ENCODE peak calls at places on chromosomes 3 and 15, in four cellular contexts. F is HepG2, P is GM12878, R is K562. E is an unnamed sample.

GRCh38 chr15:85414495-85414894 is 34.1 kb downstream of the AKAP13 start:
- DNase-seq in R (no peak), P (no peak), F (no peak), E (no peak)

GRCh38 chr3:128193153-128193552 is 39.9 kb downstream of the EEFSEC start:
- DNase-seq in P (no peak), F (no peak), R (no peak), E (no peak)

GRCh38 chr15:41341519-41341918 is 8.8 kb downstream of the NUSAP1 start:
- DNase-seq in R (no peak), P (no peak), F (no peak), E (no peak)

GRCh38 chr3:142844339-142844977 is 44.4 kb downstream of the PCOLCE2 start:
- DNase-seq in F (peak; percentile 16), P (no peak), R (peak; percentile 60), E (peak; percentile 54)

GRCh38 chr3:155917781-155918180 is 47.3 kb downstream of the GMPS start:
- DNase-seq in R (no peak), F (no peak), P (no peak), E (no peak)

GRCh38 chr3:36312351-36312750 is 68.0 kb upstream of the STAC start:
- DNase-seq in P (no peak), F (no peak), R (no peak), E (no peak)

GRCh38 chr3:133328373-133328772 is 71.5 kb upstream of the BFSP2 start:
- DNase-seq in P (no peak), R (peak; percentile 2), F (no peak), E (no peak)

GRCh38 chr15:62972814-62973213 is 69.7 kb upstream of the TPM1 start:
- DNase-seq in R (no peak), F (no peak), P (no peak), E (no peak)

GRCh38 chr3:38646630-38647029 is 2.9 kb downstream of the SCN5A start:
- DNase-seq in R (peak; percentile 74), F (peak; percentile 60), P (no peak), E (peak; percentile 31)

GRCh38 chr3:185988816-185989175 is 51.0 kb upstream of the TRA2B start:
- DNase-seq in R (no peak), F (no peak), P (no peak), E (no peak)

GRCh38 chr15:38696120-38696727 is 131.6 kb upstream of the RASGRP1 start:
- DNase-seq in F (no peak), R (peak; percentile 38), P (no peak), E (no peak)

GRCh38 chr3:106114220-106114619 is 245.4 kb upstream of the CBLB start:
- DNase-seq in P (no peak), R (no peak), F (no peak), E (no peak)

GRCh38 chr15:23567921-23568320 is 2.4 kb downstream of the MKRN3 start:
- DNase-seq in F (no peak), R (no peak), P (no peak), E (no peak)

GRCh38 chr3:129567932-129568331 is 25.0 kb downstream of the H1-8 start:
- DNase-seq in F (no peak), P (no peak), R (no peak), E (no peak)

GRCh38 chr3:11810276-11810675 is 36.4 kb downstream of the TAMM41 start:
- DNase-seq in F (no peak), P (no peak), R (no peak), E (no peak)

GRCh38 chr15:90471769-90472168 is 58.0 kb upstream of the CRTC3 start:
- DNase-seq in R (no peak), F (no peak), P (no peak), E (no peak)

GRCh38 chr3:167920747-167921146 is 175.0 kb downstream of the GOLIM4 start:
- DNase-seq in F (no peak), R (no peak), P (no peak), E (no peak)

GRCh38 chr3:194561306-194561974 is 71.8 kb downstream of the TMEM44 start:
- DNase-seq in P (no peak), R (peak; percentile 52), F (no peak), E (no peak)

GRCh38 chr3:10432156-10432845 is 73.1 kb downstream of the ATP2B2 start:
- DNase-seq in F (no peak), P (no peak), R (no peak), E (no peak)

GRCh38 chr15:31461911-31462480 is 135.4 kb downstream of the KLF13 start:
- DNase-seq in P (no peak), R (no peak), F (no peak), E (no peak)

GRCh38 chr3:16842710-16843270 is 42.0 kb upstream of the PLCL2 start:
- DNase-seq in R (no peak), P (no peak), F (no peak), E (no peak)

GRCh38 chr3:57184516-57184915 is 15.3 kb downstream of the HESX1 start:
- DNase-seq in R (no peak), P (no peak), F (no peak), E (no peak)

GRCh38 chr3:14640157-14640562 is 11.4 kb upstream of the CCDC174 start:
- DNase-seq in P (no peak), F (no peak), R (no peak), E (no peak)

GRCh38 chr3:167740961-167741587 is 5.6 kb downstream of the SERPINI1 start:
- DNase-seq in R (peak; percentile 75), F (peak; percentile 43), P (no peak), E (peak; percentile 34)

GRCh38 chr15:38283010-38283409 is 30.4 kb downstream of the SPRED1 start:
- DNase-seq in P (no peak), F (no peak), R (peak; percentile 5), E (no peak)

GRCh38 chr15:66294932-66295235 is 1.5 kb downstream of the DIS3L start:
- DNase-seq in F (no peak), R (peak; percentile 18), P (no peak), E (no peak)

GRCh38 chr3:146746190-146746589 is 141.0 kb upstream of the PLSCR5 start:
- DNase-seq in P (no peak), F (no peak), R (no peak), E (no peak)

GRCh38 chr15:31364301-31365031 is 37.8 kb downstream of the KLF13 start:
- DNase-seq in P (no peak), R (peak; percentile 55), F (no peak), E (no peak)

GRCh38 chr3:53357457-53357856 is 10.1 kb upstream of the DCP1A start:
- DNase-seq in P (no peak), F (no peak), R (no peak), E (no peak)

GRCh38 chr3:195758721-195759353 is 38.1 kb downstream of the MUC20 start:
- DNase-seq in F (no peak), P (no peak), R (no peak), E (no peak)

GRCh38 chr3:120339362-120339761 is 9.8 kb downstream of the LRRC58 start:
- DNase-seq in R (no peak), P (no peak), F (no peak), E (no peak)

GRCh38 chr3:45008117-45008516 is 18.0 kb upstream of the CLEC3B start:
- DNase-seq in P (no peak), F (no peak), R (no peak), E (no peak)

GRCh38 chr3:95460274-95460673 is 1354.1 kb upstream of the EPHA6 start:
- DNase-seq in F (no peak), P (no peak), R (no peak), E (no peak)
- TF ChIP-seq FOXM1 in F (no peak), P (no peak), R (no peak), E (no peak)

DNA sequence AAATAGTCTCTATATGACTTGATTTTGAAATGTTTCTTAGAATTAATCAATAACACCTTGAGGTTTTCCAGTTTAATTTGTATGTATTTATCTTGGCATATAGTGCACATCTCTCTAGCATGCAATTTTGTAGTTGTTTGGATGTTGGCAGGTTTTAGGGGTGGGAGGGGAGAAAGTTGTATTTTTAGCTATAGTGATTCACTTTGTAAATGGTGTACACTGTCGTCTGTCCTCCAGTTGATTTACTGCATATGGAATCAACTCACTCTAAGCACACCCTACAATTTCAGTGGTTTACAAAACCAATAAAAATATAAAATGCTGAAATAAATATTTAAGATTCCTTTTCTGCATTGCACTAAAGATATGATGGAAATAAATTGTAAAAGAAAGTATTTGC is 199.1 kb downstream of the CDIN1 start:
- DNase-seq in F (no peak), R (no peak), P (no peak), E (no peak)
- TF ChIP-seq SP1 in F (no peak), R (no peak), P (no peak), E (no peak)

DNA sequence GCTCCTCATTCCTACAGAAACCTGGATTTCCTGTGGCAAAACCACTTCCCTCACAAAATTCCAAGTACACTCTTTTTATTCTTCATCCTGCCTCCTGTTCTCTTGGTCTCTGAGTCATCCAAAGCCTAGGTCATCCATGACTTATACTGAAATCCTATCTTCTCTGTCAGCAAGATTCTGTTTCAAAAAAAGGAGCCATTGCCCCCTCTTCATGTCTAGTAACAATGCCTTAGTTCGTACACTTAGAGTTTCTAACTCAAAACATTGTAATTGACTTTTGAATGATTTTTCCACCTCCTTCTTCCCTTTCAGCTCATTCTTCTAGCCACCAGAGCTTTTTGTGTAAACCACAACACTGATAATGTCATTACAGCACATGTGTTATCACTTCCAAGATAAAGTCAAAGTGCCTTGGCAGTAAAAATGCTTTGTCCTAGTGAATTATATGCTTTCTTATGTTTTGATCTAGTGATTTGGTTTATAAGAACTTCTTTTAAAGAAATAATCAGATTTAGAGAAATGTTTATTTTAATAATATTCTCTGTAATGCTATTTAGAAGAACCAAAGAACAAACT is 256.5 kb upstream of the NECTIN3 start:
- DNase-seq in P (no peak), R (no peak), F (no peak), E (peak; percentile 5)
- TF ChIP-seq FOXK2 in P (no peak), R (no peak), F (no peak), E (no peak)

GRCh38 chr3:141553055-141553454 is 66.2 kb downstream of the RASA2 start:
- DNase-seq in P (no peak), R (no peak), F (no peak), E (no peak)
- TF ChIP-seq FOXM1 in P (no peak), R (no peak), F (no peak), E (no peak)

DNA sequence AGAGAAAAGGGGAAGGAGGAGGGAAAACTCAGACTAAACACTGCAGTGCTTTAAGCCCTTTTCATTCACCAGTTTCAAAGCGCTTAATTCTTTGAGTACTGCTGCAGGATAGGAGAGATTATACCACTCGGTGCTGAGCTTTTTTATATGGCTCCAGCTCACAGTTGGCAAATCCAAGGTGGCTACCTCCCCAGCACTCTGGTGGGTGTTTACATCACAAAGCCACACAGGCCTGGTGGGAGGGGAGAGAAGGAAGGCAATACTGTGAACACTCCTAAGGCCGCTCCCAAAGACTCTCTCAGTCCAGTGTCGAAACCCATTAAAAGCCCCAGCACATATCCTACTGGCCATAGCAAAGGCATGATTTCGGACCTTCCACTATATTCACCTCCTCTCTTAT is 191.4 kb downstream of the STT3B start:
- DNase-seq in P (no peak), F (no peak), R (no peak), E (no peak)
- TF ChIP-seq SP1 in P (no peak), F (no peak), R (no peak), E (no peak)

DNA sequence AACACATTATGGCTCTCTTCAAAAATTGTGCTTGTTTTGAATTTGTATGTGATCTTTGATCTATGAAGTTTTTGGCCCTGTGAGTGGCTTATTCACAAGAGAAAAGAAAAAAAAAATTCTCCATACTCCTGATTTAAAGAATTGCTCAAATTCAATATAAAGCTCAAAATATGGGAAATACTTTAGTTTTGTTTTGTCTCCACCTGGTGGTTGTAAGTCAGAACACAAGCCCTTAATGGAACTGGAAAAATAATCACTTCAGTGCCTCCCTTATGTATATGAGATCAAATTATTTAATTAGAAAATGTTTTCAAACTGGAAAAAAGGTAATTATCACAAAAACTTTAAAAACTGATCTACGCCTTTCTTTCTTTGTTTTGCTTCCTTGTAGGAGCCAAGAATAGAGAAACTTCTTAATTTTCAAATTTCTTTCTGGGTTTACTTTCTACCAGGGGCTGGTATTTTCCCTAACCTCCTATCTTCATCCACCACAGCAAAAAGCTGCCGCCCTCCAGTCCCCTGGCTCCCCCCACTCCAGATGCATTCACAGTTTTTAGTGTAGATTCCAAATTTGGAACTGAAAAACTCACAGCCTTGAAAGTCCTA is 50.6 kb downstream of the SERP1 start:
- DNase-seq in R (peak; percentile 72), P (no peak), F (peak; percentile 32), E (peak; percentile 33)
- TF ChIP-seq FOXK2 in R (no peak), P (no peak), F (no peak), E (no peak)

E was measured in HEK293T.